ENCODE peak calls at places on chromosomes 2 and 18, in six cellular contexts. One of them, this sample, is unnamed.

GRCh38 chr2:239392688-239393400 is 8.0 kb downstream of the HDAC4 start:
- DNase-seq in neural progenitor cell: no peak
- DNase-seq in cardiac fibroblast: no peak
- DNase-seq in body of pancreas: no peak
- DNase-seq in IMR-90: no peak
- DNase-seq in tibial artery: no peak
- DNase-seq in this sample: no peak

GRCh38 chr2:56444339-56444738 is 260.5 kb downstream of the CCDC85A start:
- DNase-seq in neural progenitor cell: peak
- DNase-seq in cardiac fibroblast: no peak
- DNase-seq in body of pancreas: peak
- DNase-seq in IMR-90: no peak
- DNase-seq in tibial artery: no peak
- DNase-seq in this sample: no peak

GRCh38 chr2:186460465-186460864 is 25.6 kb upstream of the ZC3H15 start:
- DNase-seq in neural progenitor cell: peak
- DNase-seq in cardiac fibroblast: peak
- DNase-seq in body of pancreas: no peak
- DNase-seq in IMR-90: peak
- DNase-seq in tibial artery: no peak
- DNase-seq in this sample: no peak

GRCh38 chr2:1862881-1863280 is 118.6 kb upstream of the PXDN start:
- DNase-seq in neural progenitor cell: no peak
- DNase-seq in cardiac fibroblast: no peak
- DNase-seq in body of pancreas: no peak
- DNase-seq in IMR-90: no peak
- DNase-seq in tibial artery: no peak
- DNase-seq in this sample: no peak

GRCh38 chr2:218569038-218569431 is 396 bp downstream of the CNOT9 start:
- DNase-seq in neural progenitor cell: peak
- DNase-seq in cardiac fibroblast: peak
- DNase-seq in body of pancreas: peak
- DNase-seq in IMR-90: peak
- DNase-seq in tibial artery: peak
- DNase-seq in this sample: no peak

GRCh38 chr2:84290537-84290936 is 168.5 kb downstream of the SUCLG1 start:
- DNase-seq in neural progenitor cell: no peak
- DNase-seq in cardiac fibroblast: no peak
- DNase-seq in body of pancreas: no peak
- DNase-seq in IMR-90: no peak
- DNase-seq in tibial artery: no peak
- DNase-seq in this sample: no peak

GRCh38 chr2:225367482-225367881 is 32.0 kb upstream of the NYAP2 start:
- DNase-seq in neural progenitor cell: no peak
- DNase-seq in cardiac fibroblast: no peak
- DNase-seq in body of pancreas: no peak
- DNase-seq in IMR-90: no peak
- DNase-seq in tibial artery: no peak
- DNase-seq in this sample: no peak

GRCh38 chr2:69766014-69766413 is 24.1 kb downstream of the ANXA4 start:
- DNase-seq in neural progenitor cell: no peak
- DNase-seq in cardiac fibroblast: no peak
- DNase-seq in body of pancreas: no peak
- DNase-seq in IMR-90: no peak
- DNase-seq in tibial artery: no peak
- DNase-seq in this sample: no peak

GRCh38 chr2:146572598-146572997 is 1272.2 kb upstream of the ACVR2A start:
- DNase-seq in neural progenitor cell: no peak
- DNase-seq in cardiac fibroblast: no peak
- DNase-seq in body of pancreas: no peak
- DNase-seq in IMR-90: peak
- DNase-seq in tibial artery: no peak
- DNase-seq in this sample: no peak

GRCh38 chr2:217551229-217551909 is 451.4 kb downstream of the TNS1 start:
- DNase-seq in neural progenitor cell: no peak
- DNase-seq in cardiac fibroblast: peak
- DNase-seq in body of pancreas: no peak
- DNase-seq in IMR-90: peak
- DNase-seq in tibial artery: no peak
- DNase-seq in this sample: no peak

GRCh38 chr2:234521536-234521935 is 24.7 kb upstream of the ARL4C start:
- DNase-seq in neural progenitor cell: no peak
- DNase-seq in cardiac fibroblast: no peak
- DNase-seq in body of pancreas: no peak
- DNase-seq in IMR-90: no peak
- DNase-seq in tibial artery: no peak
- DNase-seq in this sample: no peak

GRCh38 chr2:207815254-207815653 is 45.5 kb upstream of the FZD5 start:
- DNase-seq in neural progenitor cell: no peak
- DNase-seq in cardiac fibroblast: no peak
- DNase-seq in body of pancreas: no peak
- DNase-seq in IMR-90: no peak
- DNase-seq in tibial artery: no peak
- DNase-seq in this sample: no peak

GRCh38 chr18:37064187-37064586 is 235.3 kb downstream of the KIAA1328 start:
- DNase-seq in neural progenitor cell: no peak
- DNase-seq in cardiac fibroblast: no peak
- DNase-seq in body of pancreas: no peak
- DNase-seq in IMR-90: no peak
- DNase-seq in tibial artery: no peak
- DNase-seq in this sample: no peak

GRCh38 chr2:159156834-159157233 is 129.7 kb downstream of the WDSUB1 start:
- DNase-seq in neural progenitor cell: no peak
- DNase-seq in cardiac fibroblast: no peak
- DNase-seq in body of pancreas: peak
- DNase-seq in IMR-90: no peak
- DNase-seq in tibial artery: no peak
- DNase-seq in this sample: no peak

GRCh38 chr2:54936766-54937165 is 113.5 kb downstream of the RTN4 start:
- DNase-seq in neural progenitor cell: no peak
- DNase-seq in cardiac fibroblast: no peak
- DNase-seq in body of pancreas: no peak
- DNase-seq in IMR-90: no peak
- DNase-seq in tibial artery: no peak
- DNase-seq in this sample: no peak

GRCh38 chr2:133641497-133641896 is 73.2 kb upstream of the NCKAP5 start:
- DNase-seq in neural progenitor cell: peak
- DNase-seq in cardiac fibroblast: no peak
- DNase-seq in body of pancreas: no peak
- DNase-seq in IMR-90: peak
- DNase-seq in tibial artery: no peak
- DNase-seq in this sample: peak

GRCh38 chr2:217573565-217573964 is 429.2 kb downstream of the TNS1 start:
- DNase-seq in neural progenitor cell: no peak
- DNase-seq in cardiac fibroblast: peak
- DNase-seq in body of pancreas: no peak
- DNase-seq in IMR-90: peak
- DNase-seq in tibial artery: no peak
- DNase-seq in this sample: no peak

GRCh38 chr18:21241224-21242131 is 554 bp upstream of the GREB1L start:
- DNase-seq in neural progenitor cell: peak
- DNase-seq in cardiac fibroblast: no peak
- DNase-seq in body of pancreas: peak
- DNase-seq in IMR-90: no peak
- DNase-seq in tibial artery: no peak
- DNase-seq in this sample: no peak

GRCh38 chr18:21242141-21243040 is at the start of gene GREB1L:
- DNase-seq in neural progenitor cell: peak
- DNase-seq in cardiac fibroblast: peak
- DNase-seq in body of pancreas: peak
- DNase-seq in IMR-90: no peak
- DNase-seq in tibial artery: no peak
- DNase-seq in this sample: no peak

DNA sequence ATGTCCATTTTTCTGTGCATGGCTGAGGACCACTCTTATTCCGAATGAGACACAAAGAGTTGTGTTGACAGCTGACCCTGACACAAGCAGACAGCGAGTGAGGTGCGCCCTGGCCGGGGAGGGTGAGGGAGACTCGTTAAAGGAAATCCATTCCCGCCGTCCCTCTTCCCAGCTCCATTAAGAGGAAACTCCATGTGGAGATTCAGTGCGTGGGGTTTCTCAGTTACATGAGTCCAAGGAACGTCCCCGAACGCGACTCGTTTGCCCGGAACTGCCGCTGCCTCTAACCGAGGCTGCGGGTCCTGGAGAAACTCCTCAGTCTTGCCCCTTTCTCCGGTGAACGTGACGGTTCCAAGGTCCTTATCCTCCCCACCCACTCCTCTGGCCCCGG is 1.0 kb downstream of the GREB1L start:
- DNase-seq in neural progenitor cell: peak
- DNase-seq in cardiac fibroblast: no peak
- DNase-seq in body of pancreas: no peak
- DNase-seq in IMR-90: no peak
- DNase-seq in tibial artery: no peak
- DNase-seq in this sample: no peak
- H3K4me3 ChIP-seq in neural progenitor cell: peak
- H3K4me3 ChIP-seq in cardiac fibroblast: peak
- H3K4me3 ChIP-seq in body of pancreas: no peak
- H3K4me3 ChIP-seq in IMR-90: no peak
- H3K4me3 ChIP-seq in tibial artery: peak
- H3K4me3 ChIP-seq in this sample: peak

GRCh38 chr18:9055185-9055584 is 47.3 kb upstream of the NDUFV2 start:
- DNase-seq in neural progenitor cell: no peak
- DNase-seq in cardiac fibroblast: peak
- DNase-seq in body of pancreas: no peak
- DNase-seq in IMR-90: peak
- DNase-seq in tibial artery: no peak
- DNase-seq in this sample: peak
- TF ChIP-seq CTCF in neural progenitor cell: peak
- TF ChIP-seq CTCF in cardiac fibroblast: no peak
- TF ChIP-seq CTCF in body of pancreas: peak
- TF ChIP-seq CTCF in IMR-90: peak
- TF ChIP-seq CTCF in tibial artery: peak
- TF ChIP-seq CTCF in this sample: peak

DNA sequence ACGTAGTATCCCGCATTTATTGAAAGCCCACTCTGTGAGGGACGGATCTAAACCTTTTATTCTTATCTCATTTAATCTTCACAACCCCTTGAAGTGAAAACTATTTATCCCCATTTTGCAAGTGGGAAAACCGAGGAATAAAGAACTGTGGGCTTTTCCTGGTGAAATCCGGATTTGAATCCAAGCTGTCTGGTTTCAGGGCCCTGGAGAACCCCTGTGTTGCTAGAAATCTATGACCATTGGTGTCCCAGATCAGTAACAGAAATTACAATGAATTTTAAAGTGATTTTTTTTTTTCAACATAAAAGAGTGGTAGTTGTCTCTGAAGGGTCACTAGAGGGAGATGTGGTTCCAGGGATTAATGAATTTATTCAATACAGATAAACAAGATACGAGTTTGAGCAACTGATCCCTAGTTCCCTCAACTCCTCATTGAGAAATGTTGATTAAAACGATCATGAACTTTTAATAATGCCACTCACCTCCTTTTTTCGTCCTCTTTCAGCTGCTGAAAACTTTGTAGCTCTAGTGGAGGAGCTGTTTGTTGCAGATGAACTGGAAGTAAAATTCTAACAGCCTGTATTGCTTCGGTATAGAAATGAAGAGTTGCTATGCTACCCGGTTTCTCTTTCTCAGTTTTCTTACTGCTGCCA is 940 bp downstream of the XRCC5 start:
- DNase-seq in neural progenitor cell: peak
- DNase-seq in cardiac fibroblast: peak
- DNase-seq in body of pancreas: no peak
- DNase-seq in IMR-90: peak
- DNase-seq in tibial artery: no peak
- DNase-seq in this sample: no peak
- H3K4me3 ChIP-seq in neural progenitor cell: peak
- H3K4me3 ChIP-seq in cardiac fibroblast: peak
- H3K4me3 ChIP-seq in body of pancreas: peak
- H3K4me3 ChIP-seq in IMR-90: peak
- H3K4me3 ChIP-seq in tibial artery: peak
- H3K4me3 ChIP-seq in this sample: peak

DNA sequence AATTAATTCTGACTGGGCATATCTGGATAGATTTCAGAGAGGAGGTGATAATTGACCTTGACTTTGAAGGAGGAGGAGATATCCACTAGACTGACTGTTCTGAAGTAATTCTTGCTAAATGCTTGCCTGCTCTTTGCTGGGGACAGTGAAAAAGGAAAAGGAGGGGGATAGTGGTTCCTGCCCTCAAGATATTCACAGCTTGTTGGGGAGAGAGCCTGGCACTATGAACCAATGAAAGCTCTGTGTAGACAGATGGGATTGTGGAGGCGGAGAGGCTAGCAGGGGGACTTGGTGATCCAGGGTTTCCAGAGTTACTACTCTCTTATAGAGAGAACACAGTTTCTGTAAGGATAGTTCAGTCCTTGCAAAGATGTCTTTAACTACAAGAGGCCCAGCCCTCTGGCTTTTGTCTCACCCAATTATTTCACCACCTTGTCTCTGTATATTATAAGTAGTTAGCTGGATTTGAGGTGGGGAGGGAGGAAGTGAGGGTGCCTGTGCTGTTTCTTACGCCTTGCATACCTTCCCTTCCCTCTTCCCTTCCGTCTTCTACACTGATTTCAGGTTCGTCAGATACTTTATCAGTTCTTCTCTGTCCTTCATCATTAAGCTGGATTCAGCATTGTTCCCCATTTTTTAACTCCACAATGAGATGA is 190.4 kb downstream of the PRKCE start:
- DNase-seq in neural progenitor cell: no peak
- DNase-seq in cardiac fibroblast: no peak
- DNase-seq in body of pancreas: no peak
- DNase-seq in IMR-90: no peak
- DNase-seq in tibial artery: no peak
- DNase-seq in this sample: no peak
- TF ChIP-seq CTCF in neural progenitor cell: no peak
- TF ChIP-seq CTCF in cardiac fibroblast: no peak
- TF ChIP-seq CTCF in body of pancreas: no peak
- TF ChIP-seq CTCF in IMR-90: no peak
- TF ChIP-seq CTCF in tibial artery: no peak
- TF ChIP-seq CTCF in this sample: no peak